ENCODE peak calls at places on chromosome X, in five cellular contexts. One of them, this sample, is unnamed. For H3K4me1 and H3K9me3, the result is how much of the 10 kb centered on the place peaks cover.

GRCh38 chrX:150605603-150606002 is 37.2 kb downstream of the MTM1 start:
- DNase-seq in left ventricle myocardium inferior: no peak
- DNase-seq in body of pancreas: no peak
- DNase-seq in astrocyte: no peak
- DNase-seq in cardiac muscle cell: no peak
- DNase-seq in this sample: peak

GRCh38 chrX:9856596-9856995 is 70.4 kb downstream of the SHROOM2 start:
- DNase-seq in left ventricle myocardium inferior: no peak
- DNase-seq in body of pancreas: no peak
- DNase-seq in astrocyte: no peak
- DNase-seq in cardiac muscle cell: no peak
- DNase-seq in this sample: no peak

GRCh38 chrX:6661731-6662130 is 126.8 kb upstream of the VCX3A start:
- DNase-seq in left ventricle myocardium inferior: no peak
- DNase-seq in body of pancreas: no peak
- DNase-seq in astrocyte: no peak
- DNase-seq in cardiac muscle cell: no peak
- DNase-seq in this sample: no peak

GRCh38 chrX:3585719-3586118 is 127.7 kb downstream of the PRKX start:
- DNase-seq in left ventricle myocardium inferior: no peak
- DNase-seq in body of pancreas: no peak
- DNase-seq in astrocyte: no peak
- DNase-seq in cardiac muscle cell: no peak
- DNase-seq in this sample: no peak

GRCh38 chrX:107978080-107978479 is 4.1 kb downstream of the TEX13B start:
- DNase-seq in left ventricle myocardium inferior: no peak
- DNase-seq in body of pancreas: no peak
- DNase-seq in astrocyte: no peak
- DNase-seq in cardiac muscle cell: no peak
- DNase-seq in this sample: no peak

GRCh38 chrX:126137899-126138298 is 28.2 kb downstream of the DCAF12L2 start:
- DNase-seq in left ventricle myocardium inferior: no peak
- DNase-seq in body of pancreas: no peak
- DNase-seq in astrocyte: no peak
- DNase-seq in cardiac muscle cell: no peak
- DNase-seq in this sample: no peak

GRCh38 chrX:122546269-122546668 is 637.8 kb upstream of the GRIA3 start:
- DNase-seq in left ventricle myocardium inferior: no peak
- DNase-seq in body of pancreas: no peak
- DNase-seq in astrocyte: no peak
- DNase-seq in cardiac muscle cell: no peak
- DNase-seq in this sample: no peak

GRCh38 chrX:56790778-56791177 is 61.7 kb downstream of the NBDY start:
- DNase-seq in left ventricle myocardium inferior: no peak
- DNase-seq in body of pancreas: no peak
- DNase-seq in astrocyte: no peak
- DNase-seq in cardiac muscle cell: no peak
- DNase-seq in this sample: peak

GRCh38 chrX:41779058-41779564 is 55.1 kb downstream of the GPR82 start:
- DNase-seq in left ventricle myocardium inferior: no peak
- DNase-seq in body of pancreas: no peak
- DNase-seq in astrocyte: peak
- DNase-seq in cardiac muscle cell: peak
- DNase-seq in this sample: no peak

GRCh38 chrX:115053223-115053622 is 35.8 kb upstream of the IL13RA2 start:
- DNase-seq in left ventricle myocardium inferior: no peak
- DNase-seq in body of pancreas: no peak
- DNase-seq in astrocyte: no peak
- DNase-seq in cardiac muscle cell: no peak
- DNase-seq in this sample: no peak

GRCh38 chrX:105483011-105483410 is 262.5 kb upstream of the TEX13A start:
- DNase-seq in left ventricle myocardium inferior: no peak
- DNase-seq in body of pancreas: no peak
- DNase-seq in astrocyte: peak
- DNase-seq in cardiac muscle cell: no peak
- DNase-seq in this sample: no peak

GRCh38 chrX:108032944-108033343 is 11.9 kb upstream of the VSIG1 start:
- DNase-seq in left ventricle myocardium inferior: no peak
- DNase-seq in body of pancreas: no peak
- DNase-seq in astrocyte: no peak
- DNase-seq in cardiac muscle cell: no peak
- DNase-seq in this sample: peak

GRCh38 chrX:74606799-74607198 is 7.6 kb downstream of the RLIM start:
- DNase-seq in left ventricle myocardium inferior: no peak
- DNase-seq in body of pancreas: no peak
- DNase-seq in astrocyte: no peak
- DNase-seq in cardiac muscle cell: no peak
- DNase-seq in this sample: no peak

GRCh38 chrX:141341341-141341740 is 99.0 kb upstream of the SPANXC start:
- DNase-seq in left ventricle myocardium inferior: no peak
- DNase-seq in body of pancreas: no peak
- DNase-seq in astrocyte: peak
- DNase-seq in cardiac muscle cell: no peak
- DNase-seq in this sample: no peak

GRCh38 chrX:47629419-47630210 is at the start of gene CFP:
- DNase-seq in left ventricle myocardium inferior: no peak
- DNase-seq in body of pancreas: no peak
- DNase-seq in astrocyte: no peak
- DNase-seq in cardiac muscle cell: no peak
- DNase-seq in this sample: no peak

GRCh38 chrX:153925387-153925738 is 701 bp downstream of the ARHGAP4 start:
- DNase-seq in left ventricle myocardium inferior: no peak
- DNase-seq in body of pancreas: no peak
- DNase-seq in astrocyte: no peak
- DNase-seq in cardiac muscle cell: no peak
- DNase-seq in this sample: no peak
- H3K4me1 ChIP-seq in left ventricle myocardium inferior: half or more
- H3K4me1 ChIP-seq in body of pancreas: under half
- H3K4me1 ChIP-seq in astrocyte: under half
- H3K4me1 ChIP-seq in cardiac muscle cell: under half
- H3K4me1 ChIP-seq in this sample: under half

GRCh38 chrX:54931107-54931506 is 10.5 kb downstream of the TRO start:
- DNase-seq in left ventricle myocardium inferior: no peak
- DNase-seq in body of pancreas: no peak
- DNase-seq in astrocyte: no peak
- DNase-seq in cardiac muscle cell: no peak
- DNase-seq in this sample: no peak
- H3K9me3 ChIP-seq in left ventricle myocardium inferior: under half
- H3K9me3 ChIP-seq in body of pancreas: under half
- H3K9me3 ChIP-seq in astrocyte: under half
- H3K9me3 ChIP-seq in cardiac muscle cell: under half
- H3K9me3 ChIP-seq in this sample: under half

GRCh38 chrX:132331000-132331399 is 111.8 kb upstream of the RAP2C start:
- DNase-seq in left ventricle myocardium inferior: no peak
- DNase-seq in body of pancreas: no peak
- DNase-seq in astrocyte: no peak
- DNase-seq in cardiac muscle cell: no peak
- DNase-seq in this sample: no peak

GRCh38 chrX:132330156-132330729 is 111.0 kb upstream of the RAP2C start:
- DNase-seq in left ventricle myocardium inferior: no peak
- DNase-seq in body of pancreas: no peak
- DNase-seq in astrocyte: no peak
- DNase-seq in cardiac muscle cell: no peak
- DNase-seq in this sample: no peak

GRCh38 chrX:132333351-132333750 is 114.1 kb upstream of the RAP2C start:
- DNase-seq in left ventricle myocardium inferior: no peak
- DNase-seq in body of pancreas: no peak
- DNase-seq in astrocyte: no peak
- DNase-seq in cardiac muscle cell: no peak
- DNase-seq in this sample: no peak

GRCh38 chrX:132336172-132336571 is 116.9 kb upstream of the RAP2C start:
- DNase-seq in left ventricle myocardium inferior: no peak
- DNase-seq in body of pancreas: no peak
- DNase-seq in astrocyte: no peak
- DNase-seq in cardiac muscle cell: no peak
- DNase-seq in this sample: no peak

DNA sequence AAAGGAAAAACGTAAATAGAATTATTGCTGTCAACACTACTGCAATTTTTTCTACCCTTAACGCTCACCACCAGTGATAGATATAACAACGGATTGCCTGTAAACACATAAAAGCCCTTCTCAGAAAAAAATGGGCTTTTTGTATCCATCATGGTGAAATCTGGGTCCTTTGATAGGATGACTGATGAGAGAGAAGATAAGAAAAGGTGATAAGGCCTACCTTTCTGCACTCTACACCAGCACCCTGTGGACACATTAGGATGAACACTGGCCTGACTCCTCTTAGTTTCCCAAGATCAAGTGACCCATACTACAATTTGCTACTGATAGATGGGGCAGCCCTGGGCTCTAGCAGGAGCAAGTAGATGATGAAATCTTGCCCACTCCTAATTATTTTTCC is 112.3 kb upstream of the RAP2C start:
- DNase-seq in left ventricle myocardium inferior: no peak
- DNase-seq in body of pancreas: no peak
- DNase-seq in astrocyte: no peak
- DNase-seq in cardiac muscle cell: no peak
- DNase-seq in this sample: no peak
- TF ChIP-seq CTCF in left ventricle myocardium inferior: no peak
- TF ChIP-seq CTCF in body of pancreas: no peak
- TF ChIP-seq CTCF in astrocyte: no peak
- TF ChIP-seq CTCF in cardiac muscle cell: no peak
- TF ChIP-seq CTCF in this sample: no peak

GRCh38 chrX:53091354-53091753 is 2.6 kb upstream of the KANTR start:
- DNase-seq in left ventricle myocardium inferior: no peak
- DNase-seq in body of pancreas: no peak
- DNase-seq in astrocyte: no peak
- DNase-seq in cardiac muscle cell: no peak
- DNase-seq in this sample: no peak
- H3K4me1 ChIP-seq in left ventricle myocardium inferior: under half
- H3K4me1 ChIP-seq in body of pancreas: under half
- H3K4me1 ChIP-seq in astrocyte: under half
- H3K4me1 ChIP-seq in cardiac muscle cell: under half
- H3K4me1 ChIP-seq in this sample: under half

GRCh38 chrX:68789966-68790365 is 38.9 kb upstream of the EFNB1 start:
- DNase-seq in left ventricle myocardium inferior: no peak
- DNase-seq in body of pancreas: no peak
- DNase-seq in astrocyte: no peak
- DNase-seq in cardiac muscle cell: no peak
- DNase-seq in this sample: no peak

GRCh38 chrX:68795741-68796140 is 33.1 kb upstream of the EFNB1 start:
- DNase-seq in left ventricle myocardium inferior: no peak
- DNase-seq in body of pancreas: no peak
- DNase-seq in astrocyte: no peak
- DNase-seq in cardiac muscle cell: peak
- DNase-seq in this sample: no peak

GRCh38 chrX:68794486-68794885 is 34.3 kb upstream of the EFNB1 start:
- DNase-seq in left ventricle myocardium inferior: no peak
- DNase-seq in body of pancreas: no peak
- DNase-seq in astrocyte: no peak
- DNase-seq in cardiac muscle cell: no peak
- DNase-seq in this sample: no peak

DNA sequence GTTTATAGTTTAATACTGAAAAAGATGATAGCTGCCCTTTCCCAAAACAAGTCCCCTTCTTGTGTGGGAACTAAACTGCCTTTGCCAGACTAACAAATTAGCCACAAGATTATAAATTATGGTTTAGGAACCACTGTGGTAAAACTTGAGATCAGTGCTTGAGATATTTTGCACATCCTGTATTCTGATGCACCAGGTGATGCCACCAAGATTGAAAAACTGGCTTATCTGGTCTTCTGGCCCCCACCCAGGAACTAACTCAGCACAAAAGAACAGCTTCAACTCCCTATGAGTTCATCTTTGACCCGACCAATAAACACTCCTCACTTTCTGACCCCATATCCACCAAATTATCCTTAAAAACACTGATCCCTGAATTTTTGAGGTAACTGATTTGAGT is 36.7 kb upstream of the EFNB1 start:
- DNase-seq in left ventricle myocardium inferior: no peak
- DNase-seq in body of pancreas: no peak
- DNase-seq in astrocyte: no peak
- DNase-seq in cardiac muscle cell: no peak
- DNase-seq in this sample: no peak
- H3K9me3 ChIP-seq in left ventricle myocardium inferior: under half
- H3K9me3 ChIP-seq in body of pancreas: under half
- H3K9me3 ChIP-seq in astrocyte: under half
- H3K9me3 ChIP-seq in cardiac muscle cell: under half
- H3K9me3 ChIP-seq in this sample: under half

GRCh38 chrX:71909956-71910355 is 689 bp upstream of the NHSL2 start:
- DNase-seq in left ventricle myocardium inferior: no peak
- DNase-seq in body of pancreas: no peak
- DNase-seq in astrocyte: no peak
- DNase-seq in cardiac muscle cell: peak
- DNase-seq in this sample: no peak
- TF ChIP-seq CTCF in left ventricle myocardium inferior: no peak
- TF ChIP-seq CTCF in body of pancreas: no peak
- TF ChIP-seq CTCF in astrocyte: peak
- TF ChIP-seq CTCF in cardiac muscle cell: peak
- TF ChIP-seq CTCF in this sample: no peak

This sample was measured in colonic mucosa.